ENCODE peak calls at places on chromosome 21, in four cellular contexts. X is pancreas, Z is A549, I is heart right ventricle. U is an unnamed sample. For H3K4me1, the result is how much of the 10 kb centered on the place peaks cover.

GRCh38 chr21:29885491-29885890 is 54.3 kb downstream of the GRIK1 start:
- DNase-seq in I (no peak), X (no peak), Z (no peak), U (no peak)

GRCh38 chr21:14076143-14076806 is 134.5 kb downstream of the LIPI start:
- DNase-seq in Z (no peak), I (no peak), X (no peak), U (no peak)

GRCh38 chr21:46368533-46369285 is 44.8 kb downstream of the PCNT start:
- DNase-seq in I (no peak), Z (no peak), X (no peak), U (peak)

GRCh38 chr21:43639470-43640178 is 19.7 kb downstream of the HSF2BP start:
- DNase-seq in X (no peak), I (no peak), Z (peak), U (no peak)

GRCh38 chr21:16913010-16913409 is 599.8 kb upstream of the CXADR start:
- DNase-seq in I (no peak), Z (peak), X (no peak), U (no peak)

GRCh38 chr21:45962531-45963224 is 18.9 kb upstream of the COL6A1 start:
- DNase-seq in I (no peak), Z (no peak), X (no peak), U (no peak)

GRCh38 chr21:29454179-29454578 is 155.5 kb downstream of the BACH1 start:
- DNase-seq in Z (no peak), I (no peak), X (no peak), U (no peak)

GRCh38 chr21:27425172-27425571 is 458.3 kb upstream of the ADAMTS5 start:
- DNase-seq in Z (no peak), X (no peak), I (no peak), U (no peak)

GRCh38 chr21:46069719-46070279 is 28.1 kb upstream of the COL6A2 start:
- DNase-seq in X (no peak), I (peak), Z (no peak), U (no peak)

GRCh38 chr21:26546698-26547097 is 26.4 kb downstream of the CYYR1 start:
- DNase-seq in X (no peak), Z (no peak), I (peak), U (no peak)

GRCh38 chr21:43727571-43728466 is 8.9 kb downstream of the PDXK start:
- DNase-seq in I (no peak), Z (peak), X (peak), U (no peak)

GRCh38 chr21:46664316-46664995 is 29.0 kb downstream of the PRMT2 start:
- DNase-seq in Z (no peak), I (no peak), X (no peak), U (no peak)

GRCh38 chr21:46098303-46099141 is 610 bp downstream of the COL6A2 start:
- DNase-seq in Z (no peak), X (peak), I (peak), U (peak)

GRCh38 chr21:42188663-42189062 is 30.3 kb upstream of the ABCG1 start:
- DNase-seq in X (no peak), I (no peak), Z (no peak), U (no peak)
- H3K4me1 ChIP-seq in X (under half), I (under half), Z (under half), U (half or more)

DNA sequence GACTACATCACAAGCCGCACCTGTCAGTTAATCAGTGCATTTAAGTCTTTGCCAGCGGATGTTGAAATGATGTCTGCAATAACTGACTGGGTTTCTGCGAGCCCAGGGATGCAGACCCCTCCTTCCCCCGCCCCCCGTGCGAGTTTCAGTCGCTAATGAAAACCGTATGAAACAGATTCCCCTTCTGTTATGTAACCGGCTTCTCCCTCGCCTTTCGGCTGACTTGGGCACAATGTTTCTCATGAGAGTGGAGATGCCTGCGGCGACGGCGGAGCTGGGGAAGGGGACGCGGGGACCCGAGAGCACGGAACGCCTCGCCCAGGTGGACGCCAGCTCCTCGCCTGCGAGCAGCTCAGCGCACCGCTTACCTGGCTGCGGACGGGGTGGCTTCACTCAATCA is 741 bp downstream of the KCNJ6 start:
- DNase-seq in I (no peak), Z (no peak), X (no peak), U (no peak)
- H3K4me3 ChIP-seq in I (peak), Z (peak), X (no peak), U (no peak)

DNA sequence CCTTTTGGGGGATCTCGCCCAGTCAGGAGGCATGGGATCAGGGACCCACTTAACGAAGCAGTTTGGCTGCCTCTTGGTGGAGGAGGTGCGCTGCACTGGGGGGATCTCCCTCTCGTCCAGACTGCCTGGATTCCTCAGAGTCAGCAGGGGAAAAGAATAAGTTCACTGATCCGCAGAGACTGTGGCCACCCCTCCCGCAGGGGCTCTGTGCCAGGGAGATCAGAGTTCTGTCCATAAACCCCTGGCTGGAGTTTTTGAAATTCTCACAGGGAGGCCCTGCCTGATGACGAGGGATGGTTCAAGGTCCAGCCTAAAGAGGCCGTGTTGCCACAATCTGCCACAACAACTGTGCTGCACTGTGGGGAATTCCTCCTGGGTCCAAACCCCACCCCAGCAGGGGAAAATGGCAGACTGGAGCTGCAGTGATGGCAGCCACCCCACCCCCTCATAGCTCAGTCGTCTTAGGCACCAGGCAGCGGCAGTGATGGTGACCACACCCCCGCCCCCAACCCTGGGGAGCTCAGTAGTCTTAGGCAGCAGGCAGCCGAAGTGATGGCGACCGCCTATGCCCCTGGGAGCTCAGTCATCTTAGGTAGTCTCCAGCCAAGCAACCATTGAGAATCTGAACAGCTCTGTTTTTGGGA is 273.8 kb upstream of the USP25 start:
- DNase-seq in Z (no peak), X (no peak), I (no peak), U (no peak)
- H3K27ac ChIP-seq in Z (no peak), X (no peak), I (no peak), U (no peak)

GRCh38 chr21:33302055-33302454 is 22.7 kb upstream of the IFNAR1 start:
- DNase-seq in I (no peak), Z (no peak), X (no peak), U (no peak)

GRCh38 chr21:33300701-33301631 is 23.8 kb upstream of the IFNAR1 start:
- DNase-seq in X (no peak), I (no peak), Z (no peak), U (no peak)

GRCh38 chr21:33296156-33296555 is 28.6 kb upstream of the IFNAR1 start:
- DNase-seq in Z (no peak), X (no peak), I (no peak), U (no peak)

GRCh38 chr21:33301632-33302002 is 23.2 kb upstream of the IFNAR1 start:
- DNase-seq in Z (no peak), I (no peak), X (no peak), U (no peak)

GRCh38 chr21:33299181-33299752 is 25.5 kb upstream of the IFNAR1 start:
- DNase-seq in I (no peak), X (no peak), Z (no peak), U (no peak)
- H3K4me1 ChIP-seq in I (under half), X (under half), Z (under half), U (under half)

GRCh38 chr21:39616373-39616772 is 3.6 kb downstream of the B3GALT5 start:
- DNase-seq in X (no peak), I (no peak), Z (no peak), U (no peak)
- H3K4me3 ChIP-seq in X (no peak), I (no peak), Z (no peak), U (no peak)

DNA sequence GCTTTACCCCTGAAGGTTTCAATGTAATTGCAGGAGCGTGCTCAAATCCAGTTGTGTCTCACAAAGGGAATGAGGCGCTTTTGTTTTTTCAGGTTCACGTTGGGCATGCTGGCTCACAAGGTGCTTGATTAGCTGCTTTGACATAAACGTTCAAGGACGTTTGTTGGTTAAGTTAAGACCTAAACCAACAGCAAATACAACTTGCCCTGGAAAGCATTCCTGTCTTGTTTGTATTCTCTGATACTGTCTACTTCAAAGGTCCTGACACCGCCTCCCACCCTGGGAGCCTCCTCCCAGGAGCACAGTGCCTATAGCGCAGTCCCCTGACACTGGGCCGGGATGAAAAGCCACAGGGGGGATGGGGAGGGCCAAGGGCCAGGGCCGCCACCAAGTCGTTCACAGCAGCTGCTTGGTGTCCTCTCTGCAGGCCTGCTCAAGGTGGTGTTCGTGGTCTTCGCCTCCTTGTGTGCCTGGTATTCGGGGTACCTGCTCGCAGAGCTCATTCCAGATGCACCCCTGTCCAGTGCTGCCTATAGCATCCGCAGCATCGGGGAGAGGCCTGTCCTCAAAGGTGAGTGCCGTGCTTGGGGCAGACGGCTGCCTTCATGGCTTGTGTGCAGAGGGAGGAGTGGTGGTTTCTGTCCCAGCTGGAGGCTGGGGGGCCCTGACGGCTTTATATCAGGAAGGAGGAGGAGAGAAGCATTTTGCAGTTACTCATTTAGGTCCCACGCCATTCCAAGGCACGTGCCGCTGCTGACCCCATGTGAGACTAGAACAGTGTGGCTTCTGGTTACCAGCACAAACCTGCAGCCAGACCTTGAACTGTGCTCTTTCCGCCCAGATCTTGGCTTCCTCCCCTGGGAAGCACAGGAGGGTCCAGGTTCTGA is 6.1 kb downstream of the FAM3B start:
- DNase-seq in Z (no peak), I (no peak), X (peak), U (no peak)
- H3K27ac ChIP-seq in Z (no peak), I (no peak), X (peak), U (no peak)

GRCh38 chr21:44871576-44872265 is 1.8 kb downstream of the PTTG1IP start:
- DNase-seq in Z (peak), X (peak), I (peak), U (no peak)
- H3K4me1 ChIP-seq in Z (half or more), X (under half), I (half or more), U (half or more)